ENCODE peak calls at places on chromosomes 1 and 21, in seven cellular contexts. R is mucosa of gallbladder, F is fibroblast of lung, A is Daoy, M is iris pigment epithelial cell, Y is NCI-H1092, S is AG09319. N is an unnamed sample.

GRCh38 chr1:44447051-44447806 is 42.2 kb downstream of the RNF220 start:
- DNase-seq in F (no peak), A (no peak), S (no peak), R (no peak), Y (no peak), M (peak; percentile 54), N (peak; percentile 36)

GRCh38 chr1:89632213-89633102 is 462 bp upstream of the LRRC8C start:
- DNase-seq in Y (peak; percentile 60), M (peak; percentile 76), R (peak; percentile 80), S (no peak), A (peak; percentile 94), F (peak; percentile 72), N (peak; percentile 60)

GRCh38 chr1:72280131-72280530 is 2.2 kb downstream of the NEGR1 start:
- DNase-seq in M (no peak), A (no peak), F (no peak), Y (no peak), R (no peak), S (no peak), N (no peak)

GRCh38 chr1:9069324-9070100 is at the start of gene SLC2A5:
- DNase-seq in M (no peak), A (no peak), S (no peak), R (no peak), Y (peak; percentile 58), F (peak; percentile 26), N (no peak)

GRCh38 chr21:45577806-45578801 is 35.9 kb upstream of the SLC19A1 start:
- DNase-seq in R (no peak), F (no peak), Y (peak; percentile 33), A (no peak), S (no peak), M (no peak), N (no peak)

GRCh38 chr1:65082346-65083040 is 65.5 kb upstream of the AK4 start:
- DNase-seq in S (no peak), M (no peak), R (no peak), A (no peak), Y (no peak), F (no peak), N (no peak)

GRCh38 chr1:201085902-201086735 is 26.1 kb downstream of the CACNA1S start:
- DNase-seq in R (peak; percentile 55), Y (peak; percentile 17), F (peak; percentile 10), A (peak; percentile 54), S (no peak), M (peak; percentile 43), N (peak; percentile 43)

GRCh38 chr1:181452746-181453145 is 30.6 kb upstream of the CACNA1E start:
- DNase-seq in S (no peak), A (no peak), M (no peak), R (peak; percentile 51), F (no peak), Y (no peak), N (no peak)

GRCh38 chr1:175072131-175072941 is 4.7 kb downstream of the TNN start:
- DNase-seq in A (peak; percentile 79), M (peak; percentile 85), R (peak; percentile 40), Y (peak; percentile 13), F (peak; percentile 90), S (peak; percentile 65), N (peak; percentile 47)

GRCh38 chr1:100941098-100941527 is 45.2 kb downstream of the SLC30A7 start:
- DNase-seq in Y (no peak), S (no peak), M (no peak), F (no peak), R (no peak), A (no peak), N (no peak)

GRCh38 chr1:195908121-195908520 is 700.1 kb downstream of the KCNT2 start:
- DNase-seq in R (no peak), A (no peak), F (peak; percentile 2), M (peak; percentile 47), S (no peak), Y (no peak), N (no peak)

GRCh38 chr1:20454004-20454403 is 32.0 kb downstream of the CAMK2N1 start:
- DNase-seq in A (no peak), R (no peak), M (no peak), F (no peak), Y (no peak), S (no peak), N (no peak)

GRCh38 chr1:160952129-160952510 is 2.5 kb downstream of the ITLN2 start:
- DNase-seq in M (no peak), A (no peak), R (no peak), S (no peak), Y (no peak), F (no peak), N (no peak)

GRCh38 chr1:11499825-11500331 is 20.9 kb downstream of the DISP3 start:
- DNase-seq in Y (peak; percentile 77), S (no peak), A (no peak), F (no peak), M (no peak), R (no peak), N (no peak)

GRCh38 chr21:41833138-41834115 is 45.7 kb downstream of the PRDM15 start:
- DNase-seq in Y (no peak), A (no peak), F (no peak), S (no peak), R (no peak), M (no peak), N (no peak)